ENCODE peak calls at places on chromosomes 3 and 15, in six cellular contexts. Z is esophagus muscularis mucosa, O is sigmoid colon, X is H1, J is GM12878, U is upper lobe of left lung. B is an unnamed sample.

GRCh38 chr3:49469876-49470713 is at the start of gene DAG1:
- DNase-seq in J (peak), U (peak), Z (peak), X (peak), O (peak), B (peak)

GRCh38 chr15:81002254-81003022 is 1.7 kb downstream of the TLNRD1 start:
- DNase-seq in Z (no peak), U (peak), J (no peak), X (no peak), O (no peak), B (peak)

GRCh38 chr3:131503328-131503650 is 518 bp upstream of the MRPL3 start:
- DNase-seq in Z (no peak), U (no peak), J (no peak), X (no peak), O (no peak), B (no peak)

GRCh38 chr3:177493091-177493490 is 295.8 kb upstream of the TBL1XR1 start:
- DNase-seq in J (no peak), X (no peak), U (no peak), Z (no peak), O (no peak), B (no peak)

GRCh38 chr3:129312671-129313414 is 34.2 kb downstream of the HMCES start:
- DNase-seq in X (no peak), J (no peak), Z (no peak), U (no peak), O (no peak), B (no peak)

GRCh38 chr3:196502775-196503181 is 790 bp downstream of the RNF168 start:
- DNase-seq in X (no peak), U (no peak), O (peak), J (no peak), Z (no peak), B (peak)

GRCh38 chr3:37183375-37183831 is 9.0 kb upstream of the LRRFIP2 start:
- DNase-seq in U (no peak), O (no peak), J (no peak), X (no peak), Z (no peak), B (no peak)

GRCh38 chr3:73576995-73577394 is 47.7 kb downstream of the PDZRN3 start:
- DNase-seq in U (no peak), X (no peak), Z (no peak), O (no peak), J (no peak), B (no peak)

GRCh38 chr15:77025941-77026411 is 31.1 kb downstream of the PSTPIP1 start:
- DNase-seq in O (peak), Z (no peak), J (no peak), X (no peak), U (no peak), B (peak)

GRCh38 chr3:135929670-135930069 is 35.9 kb upstream of the PPP2R3A start:
- DNase-seq in J (no peak), U (no peak), X (no peak), Z (peak), O (peak), B (peak)

GRCh38 chr15:63492541-63493077 is 11.8 kb upstream of the USP3 start:
- DNase-seq in J (no peak), X (no peak), Z (no peak), U (no peak), O (no peak), B (no peak)

GRCh38 chr3:105367063-105367405 is 325 bp downstream of the ALCAM start:
- DNase-seq in Z (no peak), U (peak), O (peak), J (no peak), X (no peak), B (peak)

DNA sequence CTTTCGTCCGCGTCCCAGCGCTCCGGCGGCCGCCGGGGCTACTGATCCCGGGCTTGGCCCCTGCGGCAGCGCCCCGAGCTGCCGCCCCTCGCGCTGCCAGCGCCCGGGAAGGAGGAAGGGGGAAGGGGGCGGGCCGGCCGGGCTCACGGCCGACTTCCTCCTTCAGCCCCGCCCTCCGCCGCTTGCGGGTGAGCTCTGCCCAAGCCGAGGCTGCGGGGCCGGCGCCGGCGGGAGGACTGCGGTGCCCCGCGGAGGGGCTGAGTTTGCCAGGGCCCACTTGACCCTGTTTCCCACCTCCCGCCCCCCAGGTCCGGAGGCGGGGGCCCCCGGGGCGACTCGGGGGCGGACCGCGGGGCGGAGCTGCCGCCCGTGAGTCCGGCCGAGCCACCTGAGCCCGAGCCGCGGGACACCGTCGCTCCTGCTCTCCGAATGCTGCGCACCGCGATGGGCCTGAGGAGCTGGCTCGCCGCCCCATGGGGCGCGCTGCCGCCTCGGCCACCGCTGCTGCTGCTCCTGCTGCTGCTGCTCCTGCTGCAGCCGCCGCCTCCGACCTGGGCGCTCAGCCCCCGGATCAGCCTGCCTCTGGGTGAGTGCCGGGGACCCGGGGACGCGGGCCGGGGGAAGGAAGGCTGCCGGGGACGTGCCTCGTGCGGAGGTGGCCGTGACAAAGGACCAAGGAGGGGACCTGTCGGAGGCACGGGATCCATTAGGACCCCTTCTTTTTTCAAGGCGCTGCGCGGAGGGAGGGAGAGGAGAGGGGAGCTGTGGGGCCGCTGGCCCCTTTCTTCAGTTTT is at the start of gene SEMA4B:
- DNase-seq in U (peak), J (no peak), O (peak), Z (no peak), X (no peak), B (peak)
- TF ChIP-seq POLR2A in U (no peak), J (peak), O (no peak), Z (no peak), X (peak), B (peak)

DNA sequence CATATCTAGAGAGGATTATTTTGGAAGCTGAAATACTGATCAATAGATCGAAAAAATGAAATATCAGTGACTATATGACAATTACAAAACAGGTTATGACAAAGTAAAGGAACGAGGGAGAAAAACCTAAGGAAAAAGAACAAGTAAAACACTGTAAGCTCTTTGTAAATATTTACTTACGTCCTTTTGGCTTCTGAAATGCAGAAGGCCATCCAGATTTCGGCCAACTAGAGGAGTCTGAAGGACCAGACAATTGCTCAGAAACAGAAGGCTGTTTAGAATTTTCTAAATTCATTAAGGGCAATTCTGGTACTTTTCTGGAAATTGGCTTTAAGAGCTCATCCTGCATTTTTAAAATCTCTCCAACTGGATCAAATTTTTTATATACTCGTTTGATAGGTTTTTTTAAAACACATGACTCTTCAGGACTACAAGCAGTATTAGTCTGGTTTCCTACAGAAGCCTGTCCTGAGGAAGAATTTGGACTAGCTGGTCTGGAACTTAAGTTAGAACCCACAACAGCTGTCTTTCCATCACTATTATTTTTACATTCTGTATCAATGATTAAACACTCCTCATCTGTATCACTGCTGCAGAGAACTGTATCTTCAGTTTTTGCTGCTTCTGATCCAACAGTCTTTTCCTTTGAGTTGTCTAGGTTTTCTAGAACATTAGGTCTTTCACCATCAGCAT is 30.1 kb downstream of the ICE2 start:
- DNase-seq in Z (no peak), X (no peak), O (no peak), J (no peak), U (no peak), B (no peak)
- TF ChIP-seq POLR2AphosphoS5 in Z (no peak), X (no peak), O (no peak), J (no peak), U (no peak), B (no peak)

GRCh38 chr3:192930585-192930984 is 12.9 kb upstream of the MB21D2 start:
- DNase-seq in X (no peak), U (no peak), J (no peak), Z (no peak), O (no peak), B (no peak)
- TF ChIP-seq EP300 in X (no peak), U (no peak), J (no peak), Z (no peak), O (no peak), B (no peak)

GRCh38 chr15:68205558-68205944 is 419 bp upstream of the CALML4 start:
- DNase-seq in X (no peak), J (no peak), Z (no peak), U (no peak), O (no peak), B (no peak)
- TF ChIP-seq POLR2A in X (no peak), J (no peak), Z (no peak), U (no peak), O (no peak), B (no peak)

DNA sequence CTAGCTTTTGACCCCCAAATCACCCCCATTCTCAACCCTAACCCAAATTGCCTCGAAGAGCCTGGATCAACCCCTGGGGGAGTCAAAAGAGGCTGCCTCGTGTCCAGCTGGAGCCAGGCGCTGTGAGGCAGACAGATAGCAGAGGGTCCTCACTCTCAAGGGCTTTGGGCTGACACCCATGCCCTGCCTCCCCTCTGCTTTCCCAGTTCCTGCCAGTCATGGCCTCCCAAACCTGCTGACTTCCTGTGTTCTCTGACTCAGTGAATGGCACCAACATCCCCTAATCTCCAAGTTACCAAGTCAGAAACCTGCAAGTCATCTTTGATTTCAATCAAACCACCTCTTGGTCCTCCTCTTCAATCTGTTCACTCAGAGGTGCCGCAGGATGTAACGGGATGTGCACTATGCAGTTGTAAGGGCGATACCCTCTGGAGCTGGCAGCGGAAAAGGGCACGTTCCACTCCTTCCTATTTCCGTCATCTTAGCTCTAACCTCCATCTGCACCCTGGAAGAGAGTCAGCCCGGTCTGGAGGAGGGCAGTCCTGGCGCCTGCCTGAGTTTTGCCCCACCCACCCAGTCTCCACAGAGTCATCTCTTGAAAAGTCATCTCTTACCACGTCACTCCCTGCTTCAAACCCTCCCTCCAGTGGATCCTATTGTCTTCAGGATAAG is 52.4 kb upstream of the FAM174B start:
- DNase-seq in X (no peak), U (no peak), Z (no peak), J (no peak), O (no peak), B (no peak)
- TF ChIP-seq POLR2AphosphoS5 in X (no peak), U (no peak), Z (no peak), J (no peak), O (no peak), B (no peak)

GRCh38 chr3:67016522-67017080 is 18.5 kb downstream of the KBTBD8 start:
- DNase-seq in Z (no peak), X (no peak), J (no peak), U (no peak), O (no peak), B (no peak)

GRCh38 chr3:67015702-67016500 is 17.8 kb downstream of the KBTBD8 start:
- DNase-seq in X (no peak), U (no peak), Z (no peak), J (no peak), O (no peak), B (no peak)

GRCh38 chr3:67018105-67018788 is 20.1 kb downstream of the KBTBD8 start:
- DNase-seq in J (no peak), U (no peak), X (no peak), Z (no peak), O (no peak), B (peak)

GRCh38 chr3:67018789-67019525 is 20.9 kb downstream of the KBTBD8 start:
- DNase-seq in X (no peak), Z (no peak), J (no peak), O (no peak), U (no peak), B (no peak)

DNA sequence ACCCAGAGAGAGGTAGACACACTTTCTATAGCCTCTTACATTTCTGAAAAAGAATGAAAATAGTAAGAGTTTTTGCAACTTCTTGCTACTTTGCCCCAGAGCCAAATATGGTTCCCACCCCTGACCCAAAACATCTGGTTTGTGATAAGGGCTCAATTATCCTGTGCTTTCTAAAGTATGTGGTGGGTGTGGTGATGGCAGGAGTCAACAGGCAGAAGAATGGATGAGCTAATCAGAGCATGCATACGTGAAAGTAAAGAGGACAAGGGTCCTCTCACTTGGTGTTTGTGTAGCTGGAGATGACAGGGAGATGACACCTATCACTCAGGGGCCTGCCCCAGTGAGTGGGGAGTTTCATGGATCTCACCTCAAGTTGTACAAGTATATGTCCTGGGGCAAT is 19.1 kb downstream of the KBTBD8 start:
- DNase-seq in U (no peak), O (no peak), J (no peak), Z (no peak), X (no peak), B (no peak)
- TF ChIP-seq EP300 in U (no peak), O (no peak), J (no peak), Z (no peak), X (no peak), B (no peak)

DNA sequence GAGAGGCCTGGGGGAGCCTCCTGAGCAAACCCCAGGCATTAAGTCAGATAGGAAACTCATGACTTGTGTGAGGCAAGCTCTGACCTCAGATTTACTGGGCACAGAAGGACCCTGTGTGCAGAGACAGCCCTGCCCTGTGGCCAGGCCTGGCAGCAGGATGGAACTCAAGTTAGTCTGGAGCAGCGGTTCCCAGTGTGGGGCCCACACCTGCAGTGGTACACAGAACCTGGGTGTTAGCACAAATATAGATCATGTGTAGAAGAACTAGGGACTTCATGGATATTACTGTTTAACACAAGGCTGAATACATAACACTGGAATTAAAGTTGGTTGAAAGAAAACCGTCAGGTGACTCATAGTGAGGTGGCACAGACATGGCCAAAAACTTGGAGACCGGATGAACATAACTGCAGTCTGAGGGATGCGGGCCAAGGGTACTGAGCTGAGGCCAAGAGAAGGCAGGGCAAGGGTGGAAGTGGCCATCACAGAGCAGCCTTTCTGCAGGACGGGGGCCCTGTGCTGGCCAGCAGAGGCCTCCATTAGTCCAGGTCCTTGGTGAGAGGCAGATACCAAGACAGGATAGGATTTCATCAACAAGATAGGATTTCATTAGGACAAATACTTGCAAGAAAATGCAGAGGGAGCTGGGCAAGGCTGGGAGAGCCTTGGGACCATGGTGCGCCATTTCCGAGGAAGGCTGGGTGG is 40.9 kb downstream of the IRAK2 start:
- DNase-seq in U (no peak), X (no peak), J (no peak), O (no peak), Z (no peak), B (no peak)
- TF ChIP-seq POLR2A in U (no peak), X (no peak), J (no peak), O (no peak), Z (no peak), B (no peak)

DNA sequence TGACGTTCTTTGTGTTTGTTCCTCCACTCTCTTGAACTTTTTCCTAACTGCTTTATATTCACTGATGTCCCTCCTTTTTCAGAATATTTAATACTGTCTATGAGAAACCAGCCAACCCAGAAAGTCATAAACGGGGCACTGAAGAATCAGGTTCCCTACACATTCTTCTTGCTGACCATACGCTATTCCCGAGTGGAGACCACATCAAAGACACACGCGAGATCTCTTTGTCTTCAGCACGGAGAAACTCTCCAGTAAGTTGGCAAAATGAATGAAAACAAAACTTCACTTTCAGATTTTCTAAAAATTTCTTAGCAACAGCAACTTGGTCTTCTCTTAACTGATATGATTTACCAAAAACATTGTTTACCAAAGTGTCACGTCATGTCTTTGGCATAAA is 22.6 kb downstream of the FAM174B start:
- DNase-seq in J (no peak), U (no peak), Z (no peak), X (no peak), O (no peak), B (no peak)
- TF ChIP-seq POLR2AphosphoS5 in J (no peak), U (no peak), Z (no peak), X (no peak), O (no peak), B (no peak)